ENCODE peak calls at places on chromosomes 2 and 18, in ten cellular contexts. One of them, this sample, is unnamed.

GRCh38 chr2:141605163-141605562 is 525.7 kb downstream of the LRP1B start:
- DNase-seq in stimulated activated CD4-positive, alpha-beta T cell treated with anti-CD3 and anti-CD28 coated beads, Interleukin-1b, Interleukin-23, amount 100 ng/mL, for 4 hours: no peak
- DNase-seq in Jurkat, Clone E6-1: no peak
- DNase-seq in sigmoid colon: no peak
- DNase-seq in putamen: no peak
- DNase-seq in NCI-H1092 treated with DMSO at 0.1 percent for 48 hours: no peak
- DNase-seq in fibroblast of pulmonary artery: no peak
- DNase-seq in T follicular helper cell: no peak
- DNase-seq in IMR-90: no peak
- DNase-seq in stimulated activated naive CD4-positive, alpha-beta T cell: no peak
- DNase-seq in this sample: no peak

GRCh38 chr18:21289843-21290242 is 47.8 kb downstream of the GREB1L start:
- DNase-seq in stimulated activated CD4-positive, alpha-beta T cell treated with anti-CD3 and anti-CD28 coated beads, Interleukin-1b, Interleukin-23, amount 100 ng/mL, for 4 hours: no peak
- DNase-seq in Jurkat, Clone E6-1: no peak
- DNase-seq in sigmoid colon: no peak
- DNase-seq in putamen: no peak
- DNase-seq in NCI-H1092 treated with DMSO at 0.1 percent for 48 hours: no peak
- DNase-seq in fibroblast of pulmonary artery: no peak
- DNase-seq in T follicular helper cell: no peak
- DNase-seq in IMR-90: no peak
- DNase-seq in stimulated activated naive CD4-positive, alpha-beta T cell: no peak
- DNase-seq in this sample: no peak

GRCh38 chr18:80192653-80193385 is 54.5 kb downstream of the PARD6G start:
- DNase-seq in stimulated activated CD4-positive, alpha-beta T cell treated with anti-CD3 and anti-CD28 coated beads, Interleukin-1b, Interleukin-23, amount 100 ng/mL, for 4 hours: no peak
- DNase-seq in Jurkat, Clone E6-1: no peak
- DNase-seq in sigmoid colon: no peak
- DNase-seq in putamen: no peak
- DNase-seq in NCI-H1092 treated with DMSO at 0.1 percent for 48 hours: no peak
- DNase-seq in fibroblast of pulmonary artery: no peak
- DNase-seq in T follicular helper cell: no peak
- DNase-seq in IMR-90: no peak
- DNase-seq in stimulated activated naive CD4-positive, alpha-beta T cell: no peak
- DNase-seq in this sample: no peak

GRCh38 chr2:239743206-239743605 is 281.9 kb downstream of the NDUFA10 start:
- DNase-seq in stimulated activated CD4-positive, alpha-beta T cell treated with anti-CD3 and anti-CD28 coated beads, Interleukin-1b, Interleukin-23, amount 100 ng/mL, for 4 hours: no peak
- DNase-seq in Jurkat, Clone E6-1: no peak
- DNase-seq in sigmoid colon: no peak
- DNase-seq in putamen: no peak
- DNase-seq in NCI-H1092 treated with DMSO at 0.1 percent for 48 hours: no peak
- DNase-seq in fibroblast of pulmonary artery: no peak
- DNase-seq in T follicular helper cell: no peak
- DNase-seq in IMR-90: no peak
- DNase-seq in stimulated activated naive CD4-positive, alpha-beta T cell: no peak
- DNase-seq in this sample: no peak

GRCh38 chr2:33073018-33073417 is 126.3 kb downstream of the LTBP1 start:
- DNase-seq in stimulated activated CD4-positive, alpha-beta T cell treated with anti-CD3 and anti-CD28 coated beads, Interleukin-1b, Interleukin-23, amount 100 ng/mL, for 4 hours: no peak
- DNase-seq in Jurkat, Clone E6-1: no peak
- DNase-seq in sigmoid colon: no peak
- DNase-seq in putamen: no peak
- DNase-seq in NCI-H1092 treated with DMSO at 0.1 percent for 48 hours: no peak
- DNase-seq in fibroblast of pulmonary artery: no peak
- DNase-seq in T follicular helper cell: no peak
- DNase-seq in IMR-90: peak; percentile 33
- DNase-seq in stimulated activated naive CD4-positive, alpha-beta T cell: no peak
- DNase-seq in this sample: no peak

GRCh38 chr2:136909777-136910176 is 144.4 kb downstream of the THSD7B start:
- DNase-seq in stimulated activated CD4-positive, alpha-beta T cell treated with anti-CD3 and anti-CD28 coated beads, Interleukin-1b, Interleukin-23, amount 100 ng/mL, for 4 hours: no peak
- DNase-seq in Jurkat, Clone E6-1: no peak
- DNase-seq in sigmoid colon: no peak
- DNase-seq in putamen: no peak
- DNase-seq in NCI-H1092 treated with DMSO at 0.1 percent for 48 hours: no peak
- DNase-seq in fibroblast of pulmonary artery: no peak
- DNase-seq in T follicular helper cell: no peak
- DNase-seq in IMR-90: no peak
- DNase-seq in stimulated activated naive CD4-positive, alpha-beta T cell: no peak
- DNase-seq in this sample: no peak

GRCh38 chr18:45835057-45835634 is 9.7 kb downstream of the SIGLEC15 start:
- DNase-seq in stimulated activated CD4-positive, alpha-beta T cell treated with anti-CD3 and anti-CD28 coated beads, Interleukin-1b, Interleukin-23, amount 100 ng/mL, for 4 hours: no peak
- DNase-seq in Jurkat, Clone E6-1: no peak
- DNase-seq in sigmoid colon: no peak
- DNase-seq in putamen: no peak
- DNase-seq in NCI-H1092 treated with DMSO at 0.1 percent for 48 hours: no peak
- DNase-seq in fibroblast of pulmonary artery: no peak
- DNase-seq in T follicular helper cell: no peak
- DNase-seq in IMR-90: no peak
- DNase-seq in stimulated activated naive CD4-positive, alpha-beta T cell: no peak
- DNase-seq in this sample: no peak

GRCh38 chr2:63044360-63045327 is 6.0 kb upstream of the OTX1 start:
- DNase-seq in stimulated activated CD4-positive, alpha-beta T cell treated with anti-CD3 and anti-CD28 coated beads, Interleukin-1b, Interleukin-23, amount 100 ng/mL, for 4 hours: no peak
- DNase-seq in Jurkat, Clone E6-1: no peak
- DNase-seq in sigmoid colon: no peak
- DNase-seq in putamen: no peak
- DNase-seq in NCI-H1092 treated with DMSO at 0.1 percent for 48 hours: no peak
- DNase-seq in fibroblast of pulmonary artery: no peak
- DNase-seq in T follicular helper cell: no peak
- DNase-seq in IMR-90: no peak
- DNase-seq in stimulated activated naive CD4-positive, alpha-beta T cell: no peak
- DNase-seq in this sample: no peak

GRCh38 chr2:32553829-32554432 is 73.9 kb upstream of the TTC27 start:
- DNase-seq in stimulated activated CD4-positive, alpha-beta T cell treated with anti-CD3 and anti-CD28 coated beads, Interleukin-1b, Interleukin-23, amount 100 ng/mL, for 4 hours: no peak
- DNase-seq in Jurkat, Clone E6-1: peak; percentile 32
- DNase-seq in sigmoid colon: no peak
- DNase-seq in putamen: peak; percentile 50
- DNase-seq in NCI-H1092 treated with DMSO at 0.1 percent for 48 hours: peak; percentile 28
- DNase-seq in fibroblast of pulmonary artery: peak; percentile 73
- DNase-seq in T follicular helper cell: no peak
- DNase-seq in IMR-90: peak; percentile 61
- DNase-seq in stimulated activated naive CD4-positive, alpha-beta T cell: no peak
- DNase-seq in this sample: no peak

GRCh38 chr2:195486520-195486919 is 170.5 kb upstream of the SLC39A10 start:
- DNase-seq in stimulated activated CD4-positive, alpha-beta T cell treated with anti-CD3 and anti-CD28 coated beads, Interleukin-1b, Interleukin-23, amount 100 ng/mL, for 4 hours: no peak
- DNase-seq in Jurkat, Clone E6-1: peak; percentile 68
- DNase-seq in sigmoid colon: no peak
- DNase-seq in putamen: no peak
- DNase-seq in NCI-H1092 treated with DMSO at 0.1 percent for 48 hours: no peak
- DNase-seq in fibroblast of pulmonary artery: no peak
- DNase-seq in T follicular helper cell: no peak
- DNase-seq in IMR-90: no peak
- DNase-seq in stimulated activated naive CD4-positive, alpha-beta T cell: no peak
- DNase-seq in this sample: no peak

GRCh38 chr2:23286765-23287155 is 98.2 kb upstream of the KLHL29 start:
- DNase-seq in stimulated activated CD4-positive, alpha-beta T cell treated with anti-CD3 and anti-CD28 coated beads, Interleukin-1b, Interleukin-23, amount 100 ng/mL, for 4 hours: no peak
- DNase-seq in Jurkat, Clone E6-1: no peak
- DNase-seq in sigmoid colon: peak; percentile 86
- DNase-seq in putamen: no peak
- DNase-seq in NCI-H1092 treated with DMSO at 0.1 percent for 48 hours: no peak
- DNase-seq in fibroblast of pulmonary artery: peak; percentile 62
- DNase-seq in T follicular helper cell: no peak
- DNase-seq in IMR-90: peak; percentile 66
- DNase-seq in stimulated activated naive CD4-positive, alpha-beta T cell: no peak
- DNase-seq in this sample: no peak

GRCh38 chr2:42132066-42132965 is 36.8 kb upstream of the EML4 start:
- DNase-seq in stimulated activated CD4-positive, alpha-beta T cell treated with anti-CD3 and anti-CD28 coated beads, Interleukin-1b, Interleukin-23, amount 100 ng/mL, for 4 hours: no peak
- DNase-seq in Jurkat, Clone E6-1: no peak
- DNase-seq in sigmoid colon: no peak
- DNase-seq in putamen: no peak
- DNase-seq in NCI-H1092 treated with DMSO at 0.1 percent for 48 hours: no peak
- DNase-seq in fibroblast of pulmonary artery: peak; percentile 72
- DNase-seq in T follicular helper cell: no peak
- DNase-seq in IMR-90: peak; percentile 92
- DNase-seq in stimulated activated naive CD4-positive, alpha-beta T cell: no peak
- DNase-seq in this sample: no peak

GRCh38 chr2:83915381-83915780 is 543.7 kb downstream of the SUCLG1 start:
- DNase-seq in stimulated activated CD4-positive, alpha-beta T cell treated with anti-CD3 and anti-CD28 coated beads, Interleukin-1b, Interleukin-23, amount 100 ng/mL, for 4 hours: no peak
- DNase-seq in Jurkat, Clone E6-1: no peak
- DNase-seq in sigmoid colon: no peak
- DNase-seq in putamen: no peak
- DNase-seq in NCI-H1092 treated with DMSO at 0.1 percent for 48 hours: no peak
- DNase-seq in fibroblast of pulmonary artery: no peak
- DNase-seq in T follicular helper cell: no peak
- DNase-seq in IMR-90: no peak
- DNase-seq in stimulated activated naive CD4-positive, alpha-beta T cell: no peak
- DNase-seq in this sample: no peak

GRCh38 chr2:218311908-218312756 is 19.8 kb upstream of the TMBIM1 start:
- DNase-seq in stimulated activated CD4-positive, alpha-beta T cell treated with anti-CD3 and anti-CD28 coated beads, Interleukin-1b, Interleukin-23, amount 100 ng/mL, for 4 hours: no peak
- DNase-seq in Jurkat, Clone E6-1: no peak
- DNase-seq in sigmoid colon: no peak
- DNase-seq in putamen: no peak
- DNase-seq in NCI-H1092 treated with DMSO at 0.1 percent for 48 hours: no peak
- DNase-seq in fibroblast of pulmonary artery: no peak
- DNase-seq in T follicular helper cell: no peak
- DNase-seq in IMR-90: no peak
- DNase-seq in stimulated activated naive CD4-positive, alpha-beta T cell: no peak
- DNase-seq in this sample: no peak

GRCh38 chr2:202780514-202781021 is 91.0 kb downstream of the ICA1L start:
- DNase-seq in stimulated activated CD4-positive, alpha-beta T cell treated with anti-CD3 and anti-CD28 coated beads, Interleukin-1b, Interleukin-23, amount 100 ng/mL, for 4 hours: no peak
- DNase-seq in Jurkat, Clone E6-1: no peak
- DNase-seq in sigmoid colon: no peak
- DNase-seq in putamen: no peak
- DNase-seq in NCI-H1092 treated with DMSO at 0.1 percent for 48 hours: no peak
- DNase-seq in fibroblast of pulmonary artery: peak; percentile 4
- DNase-seq in T follicular helper cell: no peak
- DNase-seq in IMR-90: peak; percentile 85
- DNase-seq in stimulated activated naive CD4-positive, alpha-beta T cell: no peak
- DNase-seq in this sample: no peak

GRCh38 chr2:23662941-23663729 is 263.8 kb downstream of the ATAD2B start:
- DNase-seq in stimulated activated CD4-positive, alpha-beta T cell treated with anti-CD3 and anti-CD28 coated beads, Interleukin-1b, Interleukin-23, amount 100 ng/mL, for 4 hours: no peak
- DNase-seq in Jurkat, Clone E6-1: no peak
- DNase-seq in sigmoid colon: peak; percentile 83
- DNase-seq in putamen: no peak
- DNase-seq in NCI-H1092 treated with DMSO at 0.1 percent for 48 hours: no peak
- DNase-seq in fibroblast of pulmonary artery: no peak
- DNase-seq in T follicular helper cell: no peak
- DNase-seq in IMR-90: no peak
- DNase-seq in stimulated activated naive CD4-positive, alpha-beta T cell: no peak
- DNase-seq in this sample: no peak

GRCh38 chr2:29174937-29175336 is 59.7 kb downstream of the CLIP4 start:
- DNase-seq in stimulated activated CD4-positive, alpha-beta T cell treated with anti-CD3 and anti-CD28 coated beads, Interleukin-1b, Interleukin-23, amount 100 ng/mL, for 4 hours: no peak
- DNase-seq in Jurkat, Clone E6-1: no peak
- DNase-seq in sigmoid colon: no peak
- DNase-seq in putamen: no peak
- DNase-seq in NCI-H1092 treated with DMSO at 0.1 percent for 48 hours: no peak
- DNase-seq in fibroblast of pulmonary artery: no peak
- DNase-seq in T follicular helper cell: no peak
- DNase-seq in IMR-90: no peak
- DNase-seq in stimulated activated naive CD4-positive, alpha-beta T cell: no peak
- DNase-seq in this sample: no peak